ENCODE peak calls at places on chromosomes 12 and 14, in four cellular contexts. Y is right lobe of liver, N is spleen, X is tibial nerve. E is an unnamed sample. For H3K4me1, the result is how much of the 10 kb centered on the place peaks cover.

GRCh38 chr14:105647784-105648608 is 121.6 kb downstream of the TMEM121 start:
- DNase-seq in Y (no peak), X (no peak), N (peak), E (no peak)

GRCh38 chr14:46063872-46064271 is 587.7 kb downstream of the RPL10L start:
- DNase-seq in X (no peak), N (no peak), Y (no peak), E (no peak)

GRCh38 chr14:71931492-71932228 is 569 bp upstream of the RGS6 start:
- DNase-seq in Y (no peak), N (no peak), X (peak), E (no peak)

GRCh38 chr12:120102189-120103043 is 14.1 kb downstream of the RAB35 start:
- DNase-seq in N (no peak), Y (no peak), X (no peak), E (no peak)

GRCh38 chr12:52052471-52053186 is 1.4 kb downstream of the NR4A1 start:
- DNase-seq in X (no peak), N (no peak), Y (no peak), E (no peak)

GRCh38 chr12:102939670-102940222 is 17.7 kb upstream of the ASCL1 start:
- DNase-seq in X (no peak), Y (peak), N (no peak), E (no peak)

GRCh38 chr14:54737132-54737711 is 165.4 kb downstream of the GCH1 start:
- DNase-seq in Y (no peak), X (no peak), N (no peak), E (no peak)

GRCh38 chr12:66751432-66752113 is 72.7 kb upstream of the GRIP1 start:
- DNase-seq in X (no peak), Y (no peak), N (no peak), E (no peak)

GRCh38 chr14:93014038-93015023 is 91.4 kb downstream of the CHGA start:
- DNase-seq in N (no peak), Y (no peak), X (no peak), E (no peak)

GRCh38 chr14:92503756-92504491 is 9.7 kb upstream of the RIN3 start:
- DNase-seq in X (no peak), Y (peak), N (no peak), E (no peak)

GRCh38 chr12:54009171-54010052 is 627 bp downstream of the HOXC8 start:
- DNase-seq in Y (no peak), N (no peak), X (no peak), E (no peak)

GRCh38 chr12:64691227-64691792 is 67.9 kb downstream of the GNS start:
- DNase-seq in Y (no peak), X (no peak), N (no peak), E (no peak)

GRCh38 chr12:74349925-74350324 is 187.7 kb upstream of the ATXN7L3B start:
- DNase-seq in Y (no peak), N (no peak), X (no peak), E (no peak)

GRCh38 chr12:96720363-96720705 is 186.7 kb upstream of the NEDD1 start:
- DNase-seq in Y (peak), N (peak), X (no peak), E (no peak)

GRCh38 chr14:91415794-91416743 is 1.6 kb downstream of the CCDC88C start:
- DNase-seq in Y (no peak), N (peak), X (no peak), E (peak)

GRCh38 chr12:67697981-67698380 is 49.4 kb downstream of the DYRK2 start:
- DNase-seq in N (no peak), X (no peak), Y (no peak), E (no peak)

GRCh38 chr14:88791629-88792571 is 853 bp downstream of the EML5 start:
- DNase-seq in N (peak), Y (peak), X (no peak), E (no peak)

GRCh38 chr12:73106896-73107295 is 834.7 kb downstream of the TRHDE start:
- DNase-seq in N (no peak), X (no peak), Y (no peak), E (no peak)

GRCh38 chr14:22506778-22507351 is 82.2 kb downstream of the DAD1 start:
- DNase-seq in Y (no peak), X (no peak), N (no peak), E (no peak)

GRCh38 chr14:22509751-22510300 is 79.2 kb downstream of the DAD1 start:
- DNase-seq in N (no peak), Y (no peak), X (no peak), E (no peak)

GRCh38 chr14:22508150-22508457 is 80.9 kb downstream of the DAD1 start:
- DNase-seq in N (no peak), Y (no peak), X (no peak), E (no peak)

GRCh38 chr14:22509036-22509709 is 79.9 kb downstream of the DAD1 start:
- DNase-seq in N (no peak), Y (no peak), X (no peak), E (no peak)

DNA sequence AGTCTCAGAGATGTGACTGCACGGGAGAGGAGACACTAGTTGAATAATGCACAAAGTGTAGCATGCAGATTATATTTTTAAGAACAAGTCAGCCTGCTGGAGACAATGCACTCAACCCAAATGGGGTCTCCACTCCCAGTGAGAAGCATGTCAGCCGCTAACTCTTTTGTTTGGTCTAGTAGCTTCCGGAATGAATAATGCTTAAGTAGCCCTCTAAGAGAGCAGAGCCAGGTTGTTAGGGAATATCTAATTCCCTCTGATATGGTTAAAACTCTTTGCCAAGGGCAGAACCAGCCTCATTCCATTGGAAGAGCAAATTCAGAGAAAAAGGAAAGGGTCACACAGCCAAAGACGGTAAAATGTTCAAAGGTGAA is 80.4 kb downstream of the DAD1 start:
- DNase-seq in N (no peak), X (no peak), Y (no peak), E (no peak)
- H3K4me1 ChIP-seq in N (under half), X (under half), Y (under half), E (half or more)

DNA sequence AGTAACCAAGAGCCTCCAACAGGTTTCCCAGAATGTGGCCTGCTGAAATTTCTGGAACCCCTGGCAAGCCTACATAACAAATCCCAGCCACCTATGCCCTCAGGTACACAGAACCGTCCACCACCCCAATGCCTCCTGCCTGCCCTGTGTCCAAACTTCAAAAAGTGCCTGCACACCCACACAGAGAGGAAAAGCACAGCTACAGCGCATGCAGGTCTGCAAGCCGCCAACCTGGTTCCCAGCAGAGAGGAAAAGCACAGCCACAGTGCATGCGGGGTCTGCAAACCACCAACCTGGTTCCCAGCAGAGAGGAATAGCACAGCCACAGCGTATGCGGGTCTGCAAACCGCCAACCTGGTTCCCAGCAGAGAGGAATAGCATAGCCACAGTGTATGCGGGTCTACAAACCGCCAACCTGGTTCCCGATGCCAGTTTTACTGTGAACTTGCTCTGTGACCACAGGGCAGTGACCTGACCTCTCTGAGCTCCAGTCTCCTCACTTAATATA is 113.5 kb downstream of the SCARB1 start:
- DNase-seq in X (no peak), Y (peak), N (no peak), E (no peak)
- H3K4me1 ChIP-seq in X (under half), Y (under half), N (under half), E (under half)

GRCh38 chr14:72970058-72970630 is 43.9 kb downstream of the DCAF4 start:
- DNase-seq in X (no peak), Y (no peak), N (peak), E (no peak)

GRCh38 chr14:72970824-72971434 is 44.7 kb downstream of the DCAF4 start:
- DNase-seq in X (no peak), Y (no peak), N (peak), E (no peak)

GRCh38 chr14:72978856-72979255 is 48.0 kb downstream of the ZFYVE1 start:
- DNase-seq in X (no peak), Y (no peak), N (peak), E (no peak)

GRCh38 chr14:72975776-72976175 is 49.5 kb downstream of the DCAF4 start:
- DNase-seq in X (no peak), N (peak), Y (no peak), E (no peak)

DNA sequence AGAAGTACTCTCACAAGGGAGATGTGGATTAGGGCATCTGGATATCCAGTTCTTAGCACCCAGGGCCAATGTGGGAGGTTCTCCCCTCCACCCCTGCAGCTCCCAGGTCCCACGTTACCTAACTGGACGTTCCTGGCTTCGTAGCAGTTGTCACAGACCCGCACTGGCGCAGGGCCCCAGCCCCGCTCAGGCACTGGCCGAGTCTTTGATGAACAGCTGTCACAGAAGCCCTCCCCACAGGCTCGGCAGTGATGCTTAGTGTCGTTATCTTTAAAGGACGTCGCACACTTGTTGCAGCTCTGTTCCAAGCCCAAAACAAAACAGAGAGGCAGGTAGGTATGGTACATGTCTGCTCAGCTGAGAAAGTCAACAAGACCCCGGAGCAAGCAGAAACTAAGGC is 48.4 kb downstream of the DCAF4 start:
- DNase-seq in Y (no peak), N (peak), X (no peak), E (no peak)
- H3K4me1 ChIP-seq in Y (under half), N (under half), X (under half), E (under half)

GRCh38 chr12:3117628-3118027 is 40.4 kb downstream of the TSPAN9 start:
- DNase-seq in X (no peak), Y (no peak), N (no peak), E (no peak)
- H3K4me1 ChIP-seq in X (under half), Y (under half), N (under half), E (under half)

GRCh38 chr14:95534299-95535225 is at the start of gene GLRX5:
- DNase-seq in N (peak), X (peak), Y (peak), E (peak)
- H3K4me1 ChIP-seq in N (under half), X (under half), Y (under half), E (under half)

E was measured in CD8-positive, alpha-beta memory T cell.